ENCODE peak calls at places on chromosomes 16 and 17, in four cellular contexts. P, X, J and Z are unnamed samples.

GRCh38 chr17:63700528-63701441 is 860 bp upstream of the LIMD2 start:
- DNase-seq in P (peak), X (peak), J (no peak), Z (peak)

GRCh38 chr17:39533891-39534290 is 72.6 kb downstream of the CDK12 start:
- DNase-seq in P (no peak), X (no peak), J (no peak), Z (no peak)

GRCh38 chr16:50401355-50401754 is 32.6 kb upstream of the BRD7 start:
- DNase-seq in P (no peak), X (no peak), J (no peak), Z (no peak)

GRCh38 chr17:8799001-8799850 is at the start of gene MFSD6L:
- DNase-seq in P (no peak), X (no peak), J (peak), Z (peak)

GRCh38 chr17:1752425-1752941 is 9.4 kb upstream of the SERPINF1 start:
- DNase-seq in P (no peak), X (no peak), J (no peak), Z (no peak)

GRCh38 chr16:70463235-70463634 is 8.8 kb downstream of the FCSK start:
- DNase-seq in P (no peak), X (no peak), J (no peak), Z (no peak)

GRCh38 chr16:24728891-24729242 is 584 bp upstream of the TNRC6A start:
- DNase-seq in P (no peak), X (no peak), J (no peak), Z (no peak)

GRCh38 chr16:53545433-53545832 is 42.4 kb upstream of the AKTIP start:
- DNase-seq in P (no peak), X (no peak), J (no peak), Z (no peak)

GRCh38 chr17:2975469-2975958 is 87.9 kb downstream of the OR1D5 start:
- DNase-seq in P (peak), X (no peak), J (peak), Z (peak)

GRCh38 chr16:1526608-1527555 is 6.6 kb upstream of the TMEM204 start:
- DNase-seq in P (no peak), X (no peak), J (no peak), Z (no peak)

GRCh38 chr16:87945351-87946042 is 5.7 kb upstream of the BANP start:
- DNase-seq in P (peak), X (peak), J (peak), Z (peak)

GRCh38 chr16:4113358-4114256 is 2.6 kb downstream of the ADCY9 start:
- DNase-seq in P (no peak), X (no peak), J (no peak), Z (no peak)

GRCh38 chr16:71461686-71462648 is at the start of gene ZNF23:
- DNase-seq in P (peak), X (peak), J (peak), Z (peak)

GRCh38 chr16:87853411-87854052 is 15.8 kb downstream of the SLC7A5 start:
- DNase-seq in P (peak), X (peak), J (peak), Z (peak)

GRCh38 chr16:85037050-85037410 is 9.4 kb downstream of the KIAA0513 start:
- DNase-seq in P (no peak), X (no peak), J (no peak), Z (no peak)

GRCh38 chr17:39014044-39014794 is 47.0 kb upstream of the FBXO47 start:
- DNase-seq in P (no peak), X (no peak), J (no peak), Z (no peak)

GRCh38 chr17:45223541-45224528 is 2.1 kb downstream of the FMNL1 start:
- DNase-seq in P (peak), X (no peak), J (no peak), Z (no peak)

GRCh38 chr16:75114946-75115825 is 1.4 kb downstream of the LDHD start:
- DNase-seq in P (no peak), X (no peak), J (no peak), Z (no peak)

GRCh38 chr17:3545151-3545550 is 12.5 kb downstream of the TRPV3 start:
- DNase-seq in P (no peak), X (no peak), J (no peak), Z (no peak)

GRCh38 chr16:30104492-30104891 is 8.5 kb upstream of the YPEL3 start:
- DNase-seq in P (no peak), X (no peak), J (no peak), Z (no peak)

GRCh38 chr17:66892286-66892685 is 57.4 kb downstream of the CACNG5 start:
- DNase-seq in P (no peak), X (no peak), J (no peak), Z (no peak)

GRCh38 chr17:41520821-41521521 is 2.3 kb upstream of the KRT15 start:
- DNase-seq in P (no peak), X (no peak), J (peak), Z (no peak)

GRCh38 chr16:50613281-50613991 is 65.2 kb downstream of the NKD1 start:
- DNase-seq in P (peak), X (no peak), J (no peak), Z (peak)

GRCh38 chr16:35485915-35486314 is 2026.5 kb downstream of the TP53TG3F start:
- DNase-seq in P (no peak), X (no peak), J (no peak), Z (no peak)

GRCh38 chr16:28935333-28935732 is 3.6 kb downstream of the CD19 start:
- DNase-seq in P (no peak), X (no peak), J (no peak), Z (no peak)

GRCh38 chr16:12462690-12463646 is 340.7 kb downstream of the CPPED1 start:
- DNase-seq in P (no peak), X (no peak), J (no peak), Z (no peak)

GRCh38 chr16:11632455-11632921 is 35.8 kb upstream of the SNN start:
- DNase-seq in P (no peak), X (peak), J (no peak), Z (no peak)

GRCh38 chr17:41301204-41301790 is 1.4 kb downstream of the KRTAP29-1 start:
- DNase-seq in P (no peak), X (no peak), J (no peak), Z (no peak)